ENCODE peak calls at places on chromosomes 2 and 18, in six cellular contexts. C, W, M, H, T and L are unnamed samples.

GRCh38 chr2:191217580-191217979 is 27.6 kb upstream of the MYO1B start:
- DNase-seq in M (no peak), T (peak; percentile 45), C (peak; percentile 94), W (no peak), H (no peak), L (peak; percentile 57)

GRCh38 chr2:88027709-88028389 is 11.5 kb upstream of the RNU2-63P start:
- DNase-seq in C (no peak), T (no peak), W (no peak), M (no peak), H (no peak), L (no peak)

GRCh38 chr2:167237478-167237877 is 349.2 kb downstream of the XIRP2 start:
- DNase-seq in M (no peak), H (no peak), W (no peak), C (no peak), T (no peak), L (no peak)

GRCh38 chr2:28209864-28210263 is 182.8 kb upstream of the FOSL2 start:
- DNase-seq in W (no peak), T (no peak), C (no peak), M (no peak), H (no peak), L (no peak)

GRCh38 chr2:240519396-240520142 is 38.2 kb downstream of the ANKMY1 start:
- DNase-seq in W (no peak), T (no peak), H (no peak), M (no peak), C (no peak), L (peak; percentile 35)

GRCh38 chr18:2948038-2948437 is 64.9 kb downstream of the LPIN2 start:
- DNase-seq in T (no peak), M (no peak), W (no peak), C (peak; percentile 54), H (no peak), L (peak; percentile 5)

GRCh38 chr2:9107168-9108025 is 99.2 kb upstream of the ASAP2 start:
- DNase-seq in H (no peak), M (no peak), T (peak; percentile 73), W (no peak), C (no peak), L (peak; percentile 55)

GRCh38 chr2:151032741-151033152 is 228.9 kb downstream of the RBM43 start:
- DNase-seq in M (no peak), T (no peak), W (no peak), H (no peak), C (no peak), L (peak; percentile 12)

GRCh38 chr2:85926931-85927527 is 38.2 kb upstream of the ST3GAL5 start:
- DNase-seq in M (no peak), C (no peak), W (no peak), T (no peak), H (no peak), L (peak; percentile 36)

GRCh38 chr2:56981554-56981953 is 797.8 kb downstream of the CCDC85A start:
- DNase-seq in W (no peak), T (no peak), C (no peak), M (no peak), H (no peak), L (no peak)

DNA sequence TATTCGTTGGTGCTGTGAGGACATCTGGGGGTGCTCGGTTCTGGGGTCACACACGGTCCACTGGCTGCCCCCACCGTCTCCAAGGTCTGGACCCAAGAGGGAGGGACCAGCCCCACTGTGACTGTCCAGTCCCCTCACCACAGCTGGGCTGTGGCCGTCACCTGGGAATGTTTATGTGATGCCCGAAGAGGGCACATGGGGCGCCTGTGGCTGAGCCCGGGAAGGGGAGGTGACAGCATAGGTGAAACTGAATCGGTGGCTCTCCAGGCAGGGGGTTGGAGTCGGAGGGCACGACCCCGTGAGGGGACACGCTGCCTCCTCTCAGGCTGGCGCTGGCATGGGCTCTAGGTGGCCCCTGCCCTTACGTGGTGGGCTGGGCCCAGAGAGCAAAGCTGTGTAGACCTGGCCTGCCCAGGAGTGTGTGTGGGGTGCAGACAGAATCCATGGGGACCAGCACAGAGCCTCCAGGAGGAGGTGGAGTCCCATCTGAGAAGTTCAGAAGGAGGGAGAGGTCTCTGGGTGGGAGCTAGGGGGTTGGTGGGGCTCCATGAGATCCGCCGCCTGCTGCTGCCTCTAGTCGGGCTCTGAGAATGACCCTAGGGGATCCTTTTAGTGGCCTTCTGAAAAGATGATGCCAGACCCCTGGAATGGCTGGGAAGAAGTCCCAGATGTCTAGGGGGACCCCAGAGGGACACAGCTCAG is 1.8 kb downstream of the BOK start:
- DNase-seq in W (no peak), C (no peak), M (no peak), H (no peak), T (no peak), L (no peak)
- H3K4me3 ChIP-seq in W (no peak overlapping the region), C (peak overlapping the region; percentile 91), M (peak overlapping the region; percentile 40), H (no peak overlapping the region), T (peak overlapping the region; percentile 71), L (peak overlapping the region; percentile 68)

DNA sequence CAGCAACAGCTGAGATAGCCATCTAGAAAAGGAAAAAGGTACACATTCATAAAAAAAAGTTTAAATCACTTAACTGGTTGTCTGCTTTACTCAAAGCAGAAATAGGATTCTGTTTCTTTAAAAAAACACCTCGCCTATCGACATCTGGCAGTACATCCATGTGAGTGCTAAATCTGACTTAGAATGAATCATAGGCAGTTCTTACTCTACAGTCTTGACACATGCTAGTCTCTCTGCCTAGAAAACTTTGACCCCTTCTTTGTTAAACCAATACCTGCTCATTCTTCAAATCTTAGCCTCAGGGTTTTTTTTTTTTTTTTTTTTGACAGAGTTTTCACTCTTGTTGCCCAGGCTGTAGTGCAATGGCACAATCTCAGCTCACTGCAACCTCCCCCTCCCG is 37.1 kb upstream of the GPR75 start:
- DNase-seq in T (no peak), M (no peak), H (no peak), C (peak; percentile 61), W (no peak), L (no peak)
- H3K27ac ChIP-seq in T (no peak overlapping the region), M (no peak overlapping the region), H (no peak overlapping the region), C (no peak overlapping the region), W (no peak overlapping the region), L (no peak overlapping the region)

DNA sequence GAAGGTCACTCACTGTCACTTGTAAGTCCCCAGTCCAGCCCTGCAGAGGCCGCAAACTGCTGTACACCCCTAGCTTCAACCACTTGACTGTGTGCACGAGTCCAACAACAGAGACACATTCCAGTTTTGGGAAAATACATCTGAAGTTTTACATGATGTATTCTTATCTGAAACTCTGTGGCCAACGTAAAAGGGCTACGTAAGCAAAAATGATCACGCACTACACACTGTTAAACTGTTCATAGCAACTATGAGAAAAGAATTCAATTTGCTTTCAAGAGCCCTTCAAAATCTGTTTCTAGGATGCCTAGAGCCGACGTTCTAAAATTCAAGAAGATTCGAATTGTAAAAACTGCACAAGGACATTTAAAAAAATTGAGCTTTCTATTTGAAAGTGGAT is 26.0 kb downstream of the EDAR start:
- DNase-seq in M (no peak), W (no peak), C (no peak), H (no peak), T (no peak), L (no peak)
- H3K4me3 ChIP-seq in M (no peak overlapping the region), W (no peak overlapping the region), C (no peak overlapping the region), H (no peak overlapping the region), T (no peak overlapping the region), L (no peak overlapping the region)

DNA sequence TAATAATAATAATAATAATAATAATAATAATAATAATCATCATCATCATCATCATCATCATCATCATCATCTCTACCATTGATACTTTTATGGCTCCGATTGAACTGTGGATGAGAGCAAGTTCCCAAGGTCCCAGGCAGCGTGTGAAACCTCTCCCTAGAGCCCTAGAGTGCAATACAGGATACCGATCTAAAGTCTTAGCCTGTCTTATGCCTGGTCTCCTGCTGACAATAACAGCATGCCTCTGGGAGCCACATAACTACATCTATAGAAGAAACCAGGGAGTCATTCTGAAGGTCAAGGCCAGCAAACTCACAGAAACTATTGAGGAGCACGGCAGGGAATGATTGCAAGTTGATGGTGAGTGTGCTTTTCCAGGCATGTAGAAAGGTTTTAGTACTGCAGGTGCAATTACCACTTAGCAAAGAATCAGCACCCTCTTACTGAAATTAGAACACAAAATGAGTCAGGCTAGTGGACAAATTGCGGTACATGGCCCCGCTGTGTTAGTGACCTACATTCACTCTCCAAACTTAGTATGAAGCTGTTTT is 457.2 kb upstream of the CDH20 start:
- DNase-seq in H (no peak), W (no peak), M (no peak), T (no peak), C (no peak), L (no peak)
- H3K27ac ChIP-seq in H (no peak overlapping the region), W (no peak overlapping the region), M (no peak overlapping the region), T (no peak overlapping the region), C (no peak overlapping the region), L (no peak overlapping the region)